ENCODE peak calls at places on chromosomes 13 and 19, in five cellular contexts. I is A549, S is sigmoid colon, K is RWPE1, A is heart left ventricle. U is an unnamed sample.

GRCh38 chr19:16885166-16885565 is 3.6 kb upstream of the F2RL3 start:
- DNase-seq in K (no peak), I (no peak), S (no peak), A (no peak), U (no peak)

GRCh38 chr19:18790566-18791314 is at the start of gene COMP:
- DNase-seq in A (no peak), I (no peak), K (no peak), S (no peak), U (no peak)

GRCh38 chr19:12521996-12522395 is 29.3 kb downstream of the ZNF564 start:
- DNase-seq in S (no peak), A (no peak), I (no peak), K (no peak), U (no peak)

GRCh38 chr13:69458013-69458412 is 649.6 kb upstream of the ATXN8OS start:
- DNase-seq in I (no peak), A (no peak), K (no peak), S (no peak), U (no peak)

GRCh38 chr19:49371184-49371583 is 7.5 kb downstream of the DKKL1 start:
- DNase-seq in A (no peak), K (no peak), S (no peak), I (no peak), U (no peak)

GRCh38 chr13:72164811-72165210 is 297.8 kb upstream of the DACH1 start:
- DNase-seq in A (no peak), I (no peak), K (no peak), S (no peak), U (no peak)

GRCh38 chr13:39910833-39911232 is 255.4 kb downstream of the COG6 start:
- DNase-seq in S (no peak), I (no peak), A (no peak), K (no peak), U (no peak)

GRCh38 chr13:76527041-76527440 is 359.2 kb downstream of the KCTD12 start:
- DNase-seq in A (no peak), K (no peak), S (no peak), I (no peak), U (no peak)

GRCh38 chr19:3699071-3699740 is 1.1 kb downstream of the PIP5K1C start:
- DNase-seq in I (no peak), K (no peak), A (peak), S (peak), U (peak)

GRCh38 chr19:13937479-13938360 is 497 bp downstream of the PODNL1 start:
- DNase-seq in I (no peak), S (no peak), A (no peak), K (no peak), U (no peak)

GRCh38 chr19:8811315-8812172 is 20.6 kb downstream of the ZNF558 start:
- DNase-seq in I (no peak), S (no peak), A (no peak), K (no peak), U (no peak)

GRCh38 chr19:18021121-18021755 is 13.3 kb downstream of the ARRDC2 start:
- DNase-seq in A (peak), S (peak), I (no peak), K (peak), U (peak)

GRCh38 chr13:29459818-29460335 is 135.6 kb downstream of the SLC7A1 start:
- DNase-seq in K (no peak), A (no peak), S (no peak), I (no peak), U (no peak)

GRCh38 chr19:23440791-23441190 is 45.5 kb upstream of the ZNF91 start:
- DNase-seq in S (no peak), K (no peak), I (peak), A (no peak), U (no peak)

GRCh38 chr13:51638497-51638871 is 54.2 kb downstream of the WDFY2 start:
- DNase-seq in K (peak), A (no peak), S (no peak), I (no peak), U (no peak)

GRCh38 chr19:40923934-40924391 is 41.9 kb upstream of the CYP2A7 start:
- DNase-seq in I (no peak), K (no peak), S (no peak), A (no peak), U (peak)

GRCh38 chr19:58558066-58558622 is at the start of gene UBE2M:
- DNase-seq in A (peak), K (no peak), S (peak), I (no peak), U (peak)

GRCh38 chr19:49241769-49242168 is 83.2 kb downstream of the SLC6A16 start:
- DNase-seq in A (no peak), S (no peak), I (no peak), K (no peak), U (no peak)

GRCh38 chr13:94236132-94236531 is 243.3 kb downstream of the DCT start:
- DNase-seq in S (no peak), K (no peak), A (no peak), I (no peak), U (no peak)

GRCh38 chr13:106143930-106144709 is 391.3 kb downstream of the EFNB2 start:
- DNase-seq in S (no peak), I (no peak), K (peak), A (no peak), U (no peak)

GRCh38 chr13:51453959-51454703 is 1.3 kb upstream of the INTS6 start:
- DNase-seq in S (peak), I (no peak), A (peak), K (peak), U (no peak)

GRCh38 chr19:18167011-18167410 is 6.6 kb upstream of the IFI30 start:
- DNase-seq in K (no peak), A (no peak), S (no peak), I (no peak), U (no peak)

GRCh38 chr19:35257113-35257461 is 8.3 kb downstream of the LSR start:
- DNase-seq in I (no peak), K (no peak), A (no peak), S (peak), U (no peak)

GRCh38 chr19:1862424-1863307 is 713 bp downstream of the KLF16 start:
- DNase-seq in K (no peak), A (peak), S (no peak), I (no peak), U (no peak)

GRCh38 chr13:52845766-52846566 is 2.5 kb downstream of the PCDH8 start:
- DNase-seq in K (peak), S (no peak), I (no peak), A (no peak), U (peak)

GRCh38 chr13:83449666-83450395 is 432.4 kb downstream of the SLITRK1 start:
- DNase-seq in I (peak), A (no peak), K (peak), S (no peak), U (no peak)

GRCh38 chr19:1361601-1362384 is 21.9 kb upstream of the NDUFS7 start:
- DNase-seq in A (no peak), S (no peak), K (no peak), I (no peak), U (no peak)

GRCh38 chr13:98300956-98301641 is 124.0 kb upstream of the RNF113B start:
- DNase-seq in S (no peak), K (no peak), A (no peak), I (no peak), U (no peak)

GRCh38 chr13:37453246-37453645 is 145.3 kb downstream of the POSTN start:
- DNase-seq in K (peak), I (no peak), S (no peak), A (no peak), U (no peak)

GRCh38 chr19:33390120-33390907 is 16.8 kb downstream of the CEBPG start:
- DNase-seq in A (peak), I (no peak), K (no peak), S (peak), U (peak)

GRCh38 chr13:34826432-34826831 is 115.6 kb upstream of the NBEA start:
- DNase-seq in I (no peak), A (no peak), K (no peak), S (no peak), U (no peak)

GRCh38 chr19:56106397-56106849 is 14.7 kb downstream of the ZNF787 start:
- DNase-seq in A (no peak), K (no peak), I (no peak), S (no peak), U (peak)

GRCh38 chr19:18280247-18281081 is 958 bp downstream of the JUND start:
- DNase-seq in S (peak), K (peak), I (peak), A (peak), U (peak)

GRCh38 chr13:102978168-102978567 is 88.0 kb downstream of the SLC10A2 start:
- DNase-seq in K (no peak), A (no peak), S (no peak), I (no peak), U (no peak)

GRCh38 chr19:51372649-51373504 is at the start of gene NKG7:
- DNase-seq in I (no peak), K (no peak), S (no peak), A (no peak), U (no peak)

GRCh38 chr19:44722131-44723121 is 23.5 kb downstream of the CEACAM16 start:
- DNase-seq in I (no peak), S (no peak), K (no peak), A (no peak), U (no peak)

GRCh38 chr19:44723952-44724319 is 24.6 kb upstream of the BCL3 start:
- DNase-seq in S (peak), K (peak), I (peak), A (peak), U (peak)

GRCh38 chr19:44725684-44726083 is 22.8 kb upstream of the BCL3 start:
- DNase-seq in S (no peak), I (peak), A (no peak), K (no peak), U (no peak)

GRCh38 chr19:44725251-44725650 is 23.3 kb upstream of the BCL3 start:
- DNase-seq in A (no peak), K (no peak), S (no peak), I (peak), U (no peak)

DNA sequence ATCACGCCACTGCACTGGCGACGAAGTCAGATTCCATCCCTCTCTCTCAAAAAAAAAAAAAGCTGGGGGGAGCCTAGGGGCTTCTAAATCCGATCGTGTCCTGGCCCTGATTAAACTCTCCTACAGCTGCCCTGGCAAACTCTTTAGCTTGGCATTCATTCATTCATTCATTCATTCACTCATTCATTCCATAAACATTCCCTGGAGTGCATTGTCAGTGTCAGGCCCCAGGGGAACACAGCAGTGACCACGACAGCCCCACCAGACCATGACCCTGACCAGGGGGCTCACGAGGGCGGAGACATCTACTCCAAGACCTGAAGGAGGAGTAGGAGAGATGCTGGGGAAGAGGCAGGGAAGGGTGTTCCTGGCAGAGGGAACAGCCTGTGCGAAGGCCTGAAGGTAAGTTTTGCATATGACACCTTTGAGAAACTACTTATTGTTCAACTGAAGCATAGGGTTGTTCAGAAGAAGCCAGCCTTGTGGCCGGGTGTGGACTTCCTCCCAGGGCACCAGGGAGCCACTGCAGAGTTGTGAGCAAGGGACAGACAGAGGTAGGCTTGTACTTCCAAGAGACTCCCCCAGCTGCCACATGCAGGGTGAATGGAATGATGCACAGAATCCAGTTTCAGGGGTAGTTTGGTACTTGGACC is 24.5 kb downstream of the CEACAM16 start:
- DNase-seq in I (no peak), K (no peak), S (no peak), A (no peak), U (no peak)
- H3K27ac ChIP-seq in I (peak), K (peak), S (no peak), A (peak), U (peak)

GRCh38 chr13:24985102-24985501 is 110.8 kb upstream of the PABPC3 start:
- DNase-seq in A (no peak), I (no peak), S (no peak), K (no peak), U (no peak)
- TF ChIP-seq CTCF in A (no peak), I (no peak), S (no peak), K (no peak), U (no peak)

GRCh38 chr13:32902898-32903297 is 113.3 kb upstream of the KL start:
- DNase-seq in A (peak), S (peak), I (no peak), K (no peak), U (peak)
- H3K27ac ChIP-seq in A (peak), S (peak), I (no peak), K (no peak), U (peak)

GRCh38 chr13:100594731-100595130 is 6.1 kb upstream of the GGACT start:
- DNase-seq in I (no peak), K (no peak), A (no peak), S (no peak), U (no peak)
- TF ChIP-seq CTCF in I (peak), K (no peak), A (no peak), S (no peak), U (peak)

DNA sequence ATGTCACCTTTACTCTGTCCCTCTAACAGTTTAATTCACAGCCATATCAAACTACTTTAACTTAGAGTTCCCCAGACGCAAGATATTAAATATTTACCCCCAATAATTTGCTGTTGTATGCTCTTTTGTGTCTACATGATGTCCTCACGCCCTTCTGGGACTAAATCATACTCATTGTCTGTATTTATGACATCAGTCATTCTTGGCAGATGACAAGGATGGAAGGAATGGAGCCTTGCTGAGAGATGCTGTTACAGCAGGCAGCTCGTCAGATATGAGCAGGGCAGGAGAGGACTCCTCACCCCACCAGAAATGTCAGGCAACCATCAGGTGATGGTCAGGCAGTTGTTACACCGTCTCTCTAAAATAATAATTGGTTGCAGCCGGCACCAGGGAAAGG is 41.8 kb downstream of the CARD8 start:
- DNase-seq in S (no peak), K (no peak), A (no peak), I (no peak), U (no peak)
- H3K27ac ChIP-seq in S (no peak), K (no peak), A (no peak), I (no peak), U (no peak)

GRCh38 chr13:20989883-20990282 is 71.5 kb downstream of the LATS2 start:
- DNase-seq in A (no peak), I (no peak), S (no peak), K (no peak), U (no peak)

GRCh38 chr13:20993211-20993610 is 68.2 kb downstream of the LATS2 start:
- DNase-seq in A (no peak), S (no peak), K (no peak), I (no peak), U (no peak)

GRCh38 chr13:20988909-20989735 is 72.3 kb downstream of the LATS2 start:
- DNase-seq in A (no peak), S (no peak), K (no peak), I (no peak), U (no peak)

GRCh38 chr13:20991741-20992520 is 69.5 kb downstream of the LATS2 start:
- DNase-seq in I (no peak), K (no peak), A (no peak), S (no peak), U (no peak)

DNA sequence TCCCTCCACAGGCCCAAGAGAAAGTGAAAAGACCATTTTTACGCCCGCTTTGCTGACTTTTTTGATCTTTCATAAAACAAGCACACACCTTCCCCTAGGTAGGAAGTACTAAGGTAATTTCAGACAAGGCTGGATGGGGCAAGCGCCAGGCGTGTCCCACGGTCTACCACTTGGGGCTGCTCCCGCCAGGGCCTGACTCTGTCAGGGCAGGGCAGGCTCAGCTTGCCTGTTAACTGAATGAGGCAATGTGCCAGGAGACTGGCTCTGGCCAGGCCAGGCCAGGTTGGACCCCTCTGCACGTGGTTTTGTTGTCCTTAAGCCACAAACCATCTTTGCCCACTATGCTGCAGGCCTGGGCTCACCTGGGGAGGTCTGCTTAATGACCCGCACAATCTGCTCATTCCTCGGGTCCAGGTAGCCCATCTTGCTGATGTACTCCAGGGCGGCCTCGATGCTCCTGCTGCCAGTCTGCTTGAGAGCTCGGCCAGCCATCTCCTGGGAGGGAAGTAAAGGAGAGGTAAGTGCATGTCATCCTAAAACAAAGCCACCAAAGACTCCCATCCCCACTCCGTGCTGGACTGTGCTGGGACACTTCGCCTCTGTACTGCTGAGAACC is 70.4 kb downstream of the LATS2 start:
- DNase-seq in K (no peak), A (no peak), S (no peak), I (no peak), U (no peak)
- TF ChIP-seq CTCF in K (no peak), A (no peak), S (no peak), I (no peak), U (no peak)

GRCh38 chr19:10036601-10037071 is 23.4 kb downstream of the RDH8 start:
- DNase-seq in K (no peak), I (peak), S (no peak), A (no peak), U (no peak)

GRCh38 chr19:10037809-10038208 is 24.5 kb downstream of the RDH8 start:
- DNase-seq in S (no peak), A (no peak), I (no peak), K (no peak), U (no peak)

GRCh38 chr19:10033614-10034013 is 20.3 kb downstream of the RDH8 start:
- DNase-seq in I (no peak), A (no peak), S (no peak), K (no peak), U (no peak)

GRCh38 chr19:10037367-10037766 is 24.1 kb downstream of the RDH8 start:
- DNase-seq in K (no peak), S (no peak), A (no peak), I (no peak), U (no peak)
- H3K27ac ChIP-seq in K (no peak), S (no peak), A (no peak), I (peak), U (no peak)

GRCh38 chr13:27619711-27620376 is 485 bp downstream of the LNX2 start:
- DNase-seq in A (peak), K (no peak), I (peak), S (peak), U (peak)
- TF ChIP-seq CTCF in A (peak), K (peak), I (no peak), S (peak), U (peak)

GRCh38 chr13:110722971-110723370 is 9.5 kb downstream of the ING1 start:
- DNase-seq in K (no peak), I (no peak), A (no peak), S (no peak), U (no peak)

GRCh38 chr13:110726726-110727125 is 13.2 kb downstream of the ING1 start:
- DNase-seq in S (no peak), I (no peak), A (no peak), K (no peak), U (no peak)

GRCh38 chr13:110719036-110719710 is 5.7 kb downstream of the ING1 start:
- DNase-seq in S (no peak), A (no peak), I (no peak), K (no peak), U (no peak)

DNA sequence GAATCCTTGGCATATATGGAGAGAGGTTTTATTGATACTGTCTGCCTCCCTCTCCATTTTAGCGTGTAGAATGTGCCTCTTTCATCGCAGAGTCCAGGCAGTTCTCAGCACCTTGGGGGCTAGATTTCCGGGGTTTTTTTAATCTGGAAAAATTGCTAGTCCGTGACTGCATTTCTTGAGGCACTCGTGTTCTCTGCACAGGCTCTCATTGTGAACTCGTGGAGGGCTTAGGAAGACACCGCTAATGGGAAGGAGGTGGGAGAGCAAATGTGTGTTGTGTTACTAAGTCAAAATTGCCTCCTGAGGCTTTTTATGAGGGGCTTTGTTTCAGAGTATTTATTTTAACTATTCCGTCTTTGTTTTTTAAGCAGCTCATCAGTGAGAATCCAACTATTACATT is 10.1 kb downstream of the ING1 start:
- DNase-seq in I (no peak), K (no peak), A (no peak), S (no peak), U (no peak)
- H3K27ac ChIP-seq in I (no peak), K (no peak), A (no peak), S (no peak), U (no peak)

DNA sequence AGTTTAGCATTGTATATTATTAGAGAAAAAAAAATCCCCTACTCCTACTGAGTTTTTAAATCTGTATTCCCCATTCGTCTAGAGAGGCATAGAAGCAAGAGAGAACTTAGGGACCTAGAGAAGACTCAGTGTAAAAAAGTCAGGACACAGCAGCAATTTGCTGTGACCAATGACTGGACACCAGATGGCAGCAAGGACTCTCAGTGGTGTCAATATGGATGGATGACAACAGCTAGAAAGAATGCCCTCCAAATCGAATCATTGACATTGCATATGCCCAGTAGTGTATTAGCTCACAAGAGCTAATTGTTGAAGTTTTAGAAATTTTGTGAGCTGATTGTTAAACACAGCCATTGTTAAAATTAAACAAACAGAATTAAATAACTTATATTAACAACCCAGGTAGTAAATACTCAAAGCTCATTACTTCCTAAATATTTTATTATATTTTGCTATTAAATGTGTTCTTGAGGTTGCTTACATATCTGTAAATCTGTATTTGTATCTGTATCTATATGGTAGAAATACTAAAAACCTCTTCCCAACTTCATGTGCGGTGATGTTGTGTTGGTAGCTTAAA is 43.9 kb downstream of the SIAH3 start:
- DNase-seq in K (peak), A (no peak), I (peak), S (no peak), U (no peak)
- TF ChIP-seq CTCF in K (peak), A (peak), I (peak), S (no peak), U (peak)